ENCODE peak calls at places on chromosomes 12 and 14, in nine cellular contexts. One of them, this sample, is unnamed.
A peak's percentile ranks its signal among the peaks of the same experiment; 100 is the strongest.

GRCh38 chr14:60079723-60080122 is 12.0 kb upstream of the PCNX4 start:
- DNase-seq in A549: no peak
- DNase-seq in effector memory CD4-positive, alpha-beta T cell: no peak
- DNase-seq in cardiac muscle cell: no peak
- DNase-seq in prostate gland: no peak
- DNase-seq in AG10803: no peak
- DNase-seq in naive thymus-derived CD4-positive, alpha-beta T cell: no peak
- DNase-seq in PC-9: no peak
- DNase-seq in right cardiac atrium: no peak
- DNase-seq in this sample: no peak

GRCh38 chr12:7970475-7971252 is 34.7 kb upstream of the SLC2A3 start:
- DNase-seq in PC-9: peak; percentile 98
- DNase-seq in prostate gland: peak; percentile 79
- DNase-seq in AG10803: peak; percentile 98
- DNase-seq in A549: peak; percentile 95
- DNase-seq in effector memory CD4-positive, alpha-beta T cell: peak; percentile 68
- DNase-seq in naive thymus-derived CD4-positive, alpha-beta T cell: peak; percentile 85
- DNase-seq in cardiac muscle cell: peak; percentile 96
- DNase-seq in right cardiac atrium: peak; percentile 96
- DNase-seq in this sample: peak; percentile 98

GRCh38 chr14:61700104-61700886 is 5.0 kb downstream of the HIF1A start:
- DNase-seq in effector memory CD4-positive, alpha-beta T cell: no peak
- DNase-seq in PC-9: no peak
- DNase-seq in prostate gland: no peak
- DNase-seq in right cardiac atrium: no peak
- DNase-seq in cardiac muscle cell: no peak
- DNase-seq in naive thymus-derived CD4-positive, alpha-beta T cell: no peak
- DNase-seq in AG10803: no peak
- DNase-seq in A549: no peak
- DNase-seq in this sample: peak; percentile 58

GRCh38 chr14:81453166-81453766 is 53.1 kb upstream of the STON2 start:
- DNase-seq in PC-9: peak; percentile 25
- DNase-seq in effector memory CD4-positive, alpha-beta T cell: peak; percentile 27
- DNase-seq in right cardiac atrium: peak; percentile 69
- DNase-seq in naive thymus-derived CD4-positive, alpha-beta T cell: peak; percentile 29
- DNase-seq in prostate gland: peak; percentile 50
- DNase-seq in A549: peak; percentile 60
- DNase-seq in cardiac muscle cell: peak; percentile 48
- DNase-seq in AG10803: peak; percentile 53
- DNase-seq in this sample: peak; percentile 72

GRCh38 chr14:100541621-100542560 is 45.3 kb downstream of the BEGAIN start:
- DNase-seq in right cardiac atrium: peak; percentile 31
- DNase-seq in PC-9: no peak
- DNase-seq in naive thymus-derived CD4-positive, alpha-beta T cell: no peak
- DNase-seq in prostate gland: no peak
- DNase-seq in effector memory CD4-positive, alpha-beta T cell: no peak
- DNase-seq in cardiac muscle cell: no peak
- DNase-seq in A549: no peak
- DNase-seq in AG10803: no peak
- DNase-seq in this sample: no peak

GRCh38 chr12:20367731-20368652 is at the start of gene PDE3A:
- DNase-seq in prostate gland: peak; percentile 14
- DNase-seq in PC-9: peak; percentile 41
- DNase-seq in effector memory CD4-positive, alpha-beta T cell: no peak
- DNase-seq in naive thymus-derived CD4-positive, alpha-beta T cell: no peak
- DNase-seq in A549: peak; percentile 79
- DNase-seq in right cardiac atrium: peak; percentile 91
- DNase-seq in AG10803: peak; percentile 39
- DNase-seq in cardiac muscle cell: peak; percentile 78
- DNase-seq in this sample: peak; percentile 87

GRCh38 chr12:9687228-9687627 is 17.7 kb downstream of the CLEC2D start:
- DNase-seq in naive thymus-derived CD4-positive, alpha-beta T cell: no peak
- DNase-seq in A549: peak; percentile 19
- DNase-seq in cardiac muscle cell: no peak
- DNase-seq in prostate gland: no peak
- DNase-seq in effector memory CD4-positive, alpha-beta T cell: no peak
- DNase-seq in right cardiac atrium: no peak
- DNase-seq in AG10803: no peak
- DNase-seq in PC-9: peak; percentile 31
- DNase-seq in this sample: no peak

GRCh38 chr12:72274926-72275325 is 2.8 kb downstream of the TRHDE start:
- DNase-seq in prostate gland: no peak
- DNase-seq in naive thymus-derived CD4-positive, alpha-beta T cell: no peak
- DNase-seq in PC-9: no peak
- DNase-seq in effector memory CD4-positive, alpha-beta T cell: no peak
- DNase-seq in AG10803: peak; percentile 76
- DNase-seq in cardiac muscle cell: no peak
- DNase-seq in right cardiac atrium: no peak
- DNase-seq in A549: no peak
- DNase-seq in this sample: peak; percentile 4

GRCh38 chr14:28758253-28758915 is 8.2 kb upstream of the FOXG1 start:
- DNase-seq in PC-9: no peak
- DNase-seq in prostate gland: no peak
- DNase-seq in right cardiac atrium: no peak
- DNase-seq in A549: no peak
- DNase-seq in effector memory CD4-positive, alpha-beta T cell: no peak
- DNase-seq in cardiac muscle cell: no peak
- DNase-seq in AG10803: no peak
- DNase-seq in naive thymus-derived CD4-positive, alpha-beta T cell: no peak
- DNase-seq in this sample: no peak

GRCh38 chr14:28759658-28760313 is 6.8 kb upstream of the FOXG1 start:
- DNase-seq in PC-9: no peak
- DNase-seq in A549: no peak
- DNase-seq in right cardiac atrium: no peak
- DNase-seq in prostate gland: no peak
- DNase-seq in cardiac muscle cell: no peak
- DNase-seq in AG10803: no peak
- DNase-seq in naive thymus-derived CD4-positive, alpha-beta T cell: no peak
- DNase-seq in effector memory CD4-positive, alpha-beta T cell: no peak
- DNase-seq in this sample: no peak

GRCh38 chr14:28757790-28758189 is 8.8 kb upstream of the FOXG1 start:
- DNase-seq in prostate gland: no peak
- DNase-seq in right cardiac atrium: no peak
- DNase-seq in naive thymus-derived CD4-positive, alpha-beta T cell: no peak
- DNase-seq in AG10803: no peak
- DNase-seq in A549: no peak
- DNase-seq in PC-9: no peak
- DNase-seq in effector memory CD4-positive, alpha-beta T cell: no peak
- DNase-seq in cardiac muscle cell: no peak
- DNase-seq in this sample: no peak

GRCh38 chr14:28760431-28760996 is 6.1 kb upstream of the FOXG1 start:
- DNase-seq in A549: no peak
- DNase-seq in PC-9: no peak
- DNase-seq in AG10803: no peak
- DNase-seq in prostate gland: no peak
- DNase-seq in cardiac muscle cell: no peak
- DNase-seq in naive thymus-derived CD4-positive, alpha-beta T cell: no peak
- DNase-seq in right cardiac atrium: no peak
- DNase-seq in effector memory CD4-positive, alpha-beta T cell: no peak
- DNase-seq in this sample: no peak

DNA sequence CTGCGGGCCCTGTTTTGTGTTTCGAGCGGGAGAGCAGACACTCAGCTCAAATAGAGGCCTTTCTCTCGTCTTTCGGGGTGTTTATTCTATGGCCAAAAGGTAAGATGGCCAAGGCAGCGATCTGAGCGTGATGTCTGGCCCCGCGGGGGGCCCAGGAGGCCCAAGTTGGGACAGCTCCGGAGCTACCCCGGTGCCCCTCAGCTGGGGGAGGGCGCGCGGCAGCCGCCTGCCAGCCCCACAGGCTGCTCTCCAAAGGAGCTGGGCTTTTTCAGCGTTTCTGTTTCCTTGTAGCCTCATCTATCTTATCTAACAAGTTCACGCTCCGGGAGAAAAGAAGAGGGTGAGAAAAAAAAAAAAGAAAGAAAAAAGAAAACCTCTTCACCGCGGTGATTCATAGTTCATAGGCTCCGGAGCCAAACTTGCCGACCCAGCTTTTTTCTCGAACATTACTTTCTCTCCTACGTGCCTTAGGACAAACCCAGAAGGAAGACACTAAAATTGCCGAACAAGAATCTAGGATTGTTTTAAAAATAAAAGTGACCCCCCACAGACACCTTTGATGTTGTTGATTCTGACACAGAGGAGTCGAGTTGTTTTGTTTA is 7.4 kb upstream of the FOXG1 start:
- DNase-seq in PC-9: no peak
- DNase-seq in cardiac muscle cell: no peak
- DNase-seq in A549: no peak
- DNase-seq in AG10803: no peak
- DNase-seq in right cardiac atrium: no peak
- DNase-seq in effector memory CD4-positive, alpha-beta T cell: no peak
- DNase-seq in naive thymus-derived CD4-positive, alpha-beta T cell: no peak
- DNase-seq in prostate gland: no peak
- DNase-seq in this sample: no peak
- H3K4me3 ChIP-seq in PC-9: no peak overlapping the region
- H3K4me3 ChIP-seq in cardiac muscle cell: peak overlapping the region; percentile 10
- H3K4me3 ChIP-seq in A549: no peak overlapping the region
- H3K4me3 ChIP-seq in AG10803: peak overlapping the region; percentile 35
- H3K4me3 ChIP-seq in right cardiac atrium: no peak overlapping the region
- H3K4me3 ChIP-seq in effector memory CD4-positive, alpha-beta T cell: no peak overlapping the region
- H3K4me3 ChIP-seq in naive thymus-derived CD4-positive, alpha-beta T cell: no peak overlapping the region
- H3K4me3 ChIP-seq in prostate gland: no peak overlapping the region
- H3K4me3 ChIP-seq in this sample: no peak overlapping the region

DNA sequence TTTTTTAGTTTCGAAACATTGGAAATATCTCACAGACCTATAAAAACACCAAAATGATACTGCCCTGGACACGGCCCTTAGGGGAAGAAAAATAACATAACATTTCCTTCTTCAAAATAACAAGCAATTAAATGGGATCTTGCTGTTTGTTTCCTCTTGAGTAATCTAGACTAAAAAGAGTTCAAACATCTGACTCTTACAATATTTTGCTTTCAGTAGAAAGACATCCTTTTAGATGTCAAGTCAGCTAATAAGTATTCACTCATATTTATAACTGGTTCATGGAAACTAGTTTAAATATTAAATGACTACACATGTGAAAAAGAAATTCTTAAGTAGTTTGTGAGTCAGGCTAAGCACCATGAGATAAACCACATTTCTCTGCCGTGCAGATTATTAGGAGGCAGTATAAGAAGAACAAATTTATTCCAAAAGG is 87.4 kb downstream of the EPS8 start:
- DNase-seq in A549: peak; percentile 30
- DNase-seq in prostate gland: no peak
- DNase-seq in effector memory CD4-positive, alpha-beta T cell: no peak
- DNase-seq in naive thymus-derived CD4-positive, alpha-beta T cell: no peak
- DNase-seq in right cardiac atrium: no peak
- DNase-seq in PC-9: no peak
- DNase-seq in AG10803: peak; percentile 73
- DNase-seq in cardiac muscle cell: no peak
- DNase-seq in this sample: peak; percentile 75
- H3K4me3 ChIP-seq in A549: no peak overlapping the region
- H3K4me3 ChIP-seq in prostate gland: no peak overlapping the region
- H3K4me3 ChIP-seq in effector memory CD4-positive, alpha-beta T cell: no peak overlapping the region
- H3K4me3 ChIP-seq in naive thymus-derived CD4-positive, alpha-beta T cell: no peak overlapping the region
- H3K4me3 ChIP-seq in right cardiac atrium: no peak overlapping the region
- H3K4me3 ChIP-seq in PC-9: no peak overlapping the region
- H3K4me3 ChIP-seq in AG10803: no peak overlapping the region
- H3K4me3 ChIP-seq in cardiac muscle cell: no peak overlapping the region
- H3K4me3 ChIP-seq in this sample: no peak overlapping the region

DNA sequence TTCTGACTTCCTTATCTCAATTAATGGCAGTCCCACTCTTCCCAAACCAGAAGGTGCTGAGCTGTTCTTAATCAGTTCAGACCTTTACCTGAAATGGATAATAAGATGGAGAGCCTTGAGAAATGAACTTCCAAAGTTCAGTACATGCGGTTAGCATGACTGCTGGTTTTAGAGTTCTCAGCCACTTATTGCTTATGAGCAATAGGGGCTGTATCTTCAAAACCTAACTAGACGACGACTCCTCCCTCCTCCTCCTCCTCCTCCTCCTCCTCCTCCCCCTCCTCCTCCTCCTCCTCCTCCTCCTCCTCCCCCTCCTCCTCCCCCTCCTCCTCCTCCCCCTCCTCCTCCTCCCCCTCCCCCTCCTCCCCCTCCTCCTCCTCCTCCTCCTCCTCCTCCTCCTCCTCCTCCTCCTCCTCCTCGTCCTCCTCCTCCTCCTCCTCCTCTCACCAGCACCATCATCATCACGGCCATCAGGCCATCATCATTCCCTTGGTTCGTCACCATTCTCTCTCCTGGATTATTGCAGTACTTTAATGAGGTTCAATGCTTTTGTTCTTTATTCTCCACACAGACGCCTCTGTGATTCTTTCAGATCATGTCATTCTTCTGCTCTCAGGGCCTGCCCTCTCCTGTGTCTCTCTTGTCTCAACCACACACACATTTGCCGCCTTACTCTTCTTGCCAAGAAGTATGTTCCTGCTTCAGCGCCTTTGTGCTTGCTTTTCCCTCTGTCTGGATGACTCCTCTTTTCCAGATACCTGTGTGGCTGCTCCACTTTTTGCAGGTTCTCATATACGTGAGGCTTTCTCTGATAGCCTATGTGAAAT is 2.7 kb downstream of the PCNX1 start:
- DNase-seq in PC-9: no peak
- DNase-seq in prostate gland: no peak
- DNase-seq in cardiac muscle cell: no peak
- DNase-seq in right cardiac atrium: no peak
- DNase-seq in A549: no peak
- DNase-seq in effector memory CD4-positive, alpha-beta T cell: no peak
- DNase-seq in AG10803: no peak
- DNase-seq in naive thymus-derived CD4-positive, alpha-beta T cell: no peak
- DNase-seq in this sample: no peak
- H3K4me3 ChIP-seq in PC-9: no peak overlapping the region
- H3K4me3 ChIP-seq in prostate gland: no peak overlapping the region
- H3K4me3 ChIP-seq in cardiac muscle cell: peak overlapping the region; percentile 98
- H3K4me3 ChIP-seq in right cardiac atrium: no peak overlapping the region
- H3K4me3 ChIP-seq in A549: no peak overlapping the region
- H3K4me3 ChIP-seq in effector memory CD4-positive, alpha-beta T cell: peak overlapping the region; percentile 97
- H3K4me3 ChIP-seq in AG10803: peak overlapping the region; percentile 85
- H3K4me3 ChIP-seq in naive thymus-derived CD4-positive, alpha-beta T cell: peak overlapping the region; percentile 93
- H3K4me3 ChIP-seq in this sample: peak overlapping the region; percentile 0

GRCh38 chr14:30357791-30358190 is 201.2 kb upstream of the G2E3 start:
- DNase-seq in effector memory CD4-positive, alpha-beta T cell: no peak
- DNase-seq in A549: no peak
- DNase-seq in right cardiac atrium: no peak
- DNase-seq in naive thymus-derived CD4-positive, alpha-beta T cell: no peak
- DNase-seq in prostate gland: no peak
- DNase-seq in AG10803: no peak
- DNase-seq in PC-9: no peak
- DNase-seq in cardiac muscle cell: no peak
- DNase-seq in this sample: no peak

DNA sequence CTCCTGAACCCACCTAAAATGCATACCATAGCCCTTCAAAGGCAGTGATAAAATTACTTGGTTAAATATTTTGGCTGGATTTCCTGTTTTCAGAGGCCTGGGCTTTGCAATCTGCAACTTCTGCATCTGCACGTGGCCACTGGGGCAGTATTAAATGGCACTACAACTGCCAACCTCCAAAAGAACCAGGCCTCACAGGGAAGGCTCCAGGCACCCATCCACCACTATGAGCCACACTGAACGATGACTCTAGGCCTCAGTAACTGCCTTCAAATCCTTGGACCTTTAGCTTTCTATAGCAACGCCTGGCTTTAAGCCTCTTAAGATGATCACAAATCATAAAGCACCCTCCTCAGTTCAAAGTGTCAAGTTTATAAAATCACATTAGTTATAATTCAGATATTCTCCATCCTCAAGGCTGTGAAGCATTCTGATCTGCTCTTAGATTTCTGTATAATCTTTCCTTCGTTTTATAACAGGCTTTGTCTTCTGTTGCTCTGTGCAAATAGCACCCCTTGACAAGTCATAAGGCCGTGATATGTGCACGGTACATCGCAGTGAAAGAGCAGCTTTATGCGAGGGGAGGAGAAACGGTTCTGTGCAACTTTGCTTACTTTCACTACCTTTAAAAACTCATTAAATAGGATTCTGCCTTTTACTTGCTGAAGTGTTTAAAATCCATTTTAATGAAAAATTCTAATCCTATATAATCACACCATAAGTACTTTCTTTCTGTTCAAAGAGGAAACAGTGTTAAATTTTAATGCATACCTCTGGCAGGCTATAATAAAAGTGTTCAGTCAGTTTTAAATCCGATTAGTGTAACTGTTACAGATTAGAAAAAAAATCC is 196.4 kb upstream of the G2E3 start:
- DNase-seq in right cardiac atrium: no peak
- DNase-seq in effector memory CD4-positive, alpha-beta T cell: no peak
- DNase-seq in A549: no peak
- DNase-seq in prostate gland: no peak
- DNase-seq in naive thymus-derived CD4-positive, alpha-beta T cell: no peak
- DNase-seq in cardiac muscle cell: no peak
- DNase-seq in AG10803: no peak
- DNase-seq in PC-9: no peak
- DNase-seq in this sample: no peak
- H3K4me3 ChIP-seq in right cardiac atrium: no peak overlapping the region
- H3K4me3 ChIP-seq in effector memory CD4-positive, alpha-beta T cell: no peak overlapping the region
- H3K4me3 ChIP-seq in A549: no peak overlapping the region
- H3K4me3 ChIP-seq in prostate gland: no peak overlapping the region
- H3K4me3 ChIP-seq in naive thymus-derived CD4-positive, alpha-beta T cell: no peak overlapping the region
- H3K4me3 ChIP-seq in cardiac muscle cell: no peak overlapping the region
- H3K4me3 ChIP-seq in AG10803: no peak overlapping the region
- H3K4me3 ChIP-seq in PC-9: peak overlapping the region; percentile 52
- H3K4me3 ChIP-seq in this sample: no peak overlapping the region